ENCODE peak calls at places on chromosomes 5 and 9, in eight cellular contexts. One of them, this sample, is unnamed.

GRCh38 chr5:176534640-176535039 is 2.6 kb downstream of the RNF44 start:
- DNase-seq in NCI-H510A treated with DMSO at 0.1 percent for 48 hours: no peak
- DNase-seq in AG04450: no peak
- DNase-seq in NCI-H1417: no peak
- DNase-seq in astrocyte of the hippocampus: no peak
- DNase-seq in ELF-1: no peak
- DNase-seq in activated naive CD4-positive, alpha-beta T cell: no peak
- DNase-seq in spleen: peak; percentile 81
- DNase-seq in this sample: no peak

GRCh38 chr5:122492675-122493074 is 180.6 kb downstream of the SNCAIP start:
- DNase-seq in AG04450: no peak
- DNase-seq in ELF-1: no peak
- DNase-seq in NCI-H510A treated with DMSO at 0.1 percent for 48 hours: no peak
- DNase-seq in astrocyte of the hippocampus: no peak
- DNase-seq in spleen: no peak
- DNase-seq in activated naive CD4-positive, alpha-beta T cell: no peak
- DNase-seq in NCI-H1417: peak; percentile 38
- DNase-seq in this sample: no peak

GRCh38 chr5:100901851-100902341 is 1.2 kb downstream of the ST8SIA4 start:
- DNase-seq in spleen: peak; percentile 79
- DNase-seq in AG04450: no peak
- DNase-seq in NCI-H510A treated with DMSO at 0.1 percent for 48 hours: peak; percentile 38
- DNase-seq in ELF-1: peak; percentile 25
- DNase-seq in activated naive CD4-positive, alpha-beta T cell: peak; percentile 31
- DNase-seq in NCI-H1417: peak; percentile 63
- DNase-seq in astrocyte of the hippocampus: peak; percentile 40
- DNase-seq in this sample: peak; percentile 54

GRCh38 chr9:136644593-136645342 is 17.9 kb upstream of the EGFL7 start:
- DNase-seq in NCI-H510A treated with DMSO at 0.1 percent for 48 hours: no peak
- DNase-seq in NCI-H1417: no peak
- DNase-seq in AG04450: no peak
- DNase-seq in activated naive CD4-positive, alpha-beta T cell: peak; percentile 67
- DNase-seq in ELF-1: peak; percentile 63
- DNase-seq in spleen: peak; percentile 96
- DNase-seq in astrocyte of the hippocampus: peak; percentile 77
- DNase-seq in this sample: peak; percentile 75

GRCh38 chr5:142664067-142664466 is 21.8 kb downstream of the FGF1 start:
- DNase-seq in NCI-H510A treated with DMSO at 0.1 percent for 48 hours: no peak
- DNase-seq in activated naive CD4-positive, alpha-beta T cell: no peak
- DNase-seq in astrocyte of the hippocampus: no peak
- DNase-seq in AG04450: no peak
- DNase-seq in spleen: no peak
- DNase-seq in ELF-1: no peak
- DNase-seq in NCI-H1417: no peak
- DNase-seq in this sample: no peak

GRCh38 chr5:543755-544674 is 19.8 kb upstream of the SLC9A3 start:
- DNase-seq in AG04450: no peak
- DNase-seq in NCI-H1417: no peak
- DNase-seq in activated naive CD4-positive, alpha-beta T cell: peak; percentile 14
- DNase-seq in ELF-1: no peak
- DNase-seq in spleen: peak; percentile 94
- DNase-seq in astrocyte of the hippocampus: no peak
- DNase-seq in NCI-H510A treated with DMSO at 0.1 percent for 48 hours: no peak
- DNase-seq in this sample: peak; percentile 60

GRCh38 chr5:116508835-116509234 is 65.8 kb downstream of the SEMA6A start:
- DNase-seq in ELF-1: no peak
- DNase-seq in NCI-H1417: no peak
- DNase-seq in NCI-H510A treated with DMSO at 0.1 percent for 48 hours: no peak
- DNase-seq in activated naive CD4-positive, alpha-beta T cell: no peak
- DNase-seq in AG04450: no peak
- DNase-seq in astrocyte of the hippocampus: no peak
- DNase-seq in spleen: no peak
- DNase-seq in this sample: no peak

GRCh38 chr9:107732781-107733529 is 243.4 kb upstream of the KLF4 start:
- DNase-seq in ELF-1: no peak
- DNase-seq in activated naive CD4-positive, alpha-beta T cell: no peak
- DNase-seq in NCI-H1417: no peak
- DNase-seq in NCI-H510A treated with DMSO at 0.1 percent for 48 hours: no peak
- DNase-seq in spleen: no peak
- DNase-seq in AG04450: no peak
- DNase-seq in astrocyte of the hippocampus: peak; percentile 89
- DNase-seq in this sample: no peak

GRCh38 chr5:83767409-83767992 is 46.8 kb upstream of the HAPLN1 start:
- DNase-seq in NCI-H510A treated with DMSO at 0.1 percent for 48 hours: no peak
- DNase-seq in ELF-1: no peak
- DNase-seq in activated naive CD4-positive, alpha-beta T cell: no peak
- DNase-seq in astrocyte of the hippocampus: peak; percentile 4
- DNase-seq in spleen: no peak
- DNase-seq in NCI-H1417: no peak
- DNase-seq in AG04450: no peak
- DNase-seq in this sample: no peak

GRCh38 chr5:34552129-34552528 is 104.0 kb upstream of the RAI14 start:
- DNase-seq in NCI-H1417: no peak
- DNase-seq in ELF-1: no peak
- DNase-seq in astrocyte of the hippocampus: peak; percentile 52
- DNase-seq in activated naive CD4-positive, alpha-beta T cell: no peak
- DNase-seq in spleen: no peak
- DNase-seq in NCI-H510A treated with DMSO at 0.1 percent for 48 hours: no peak
- DNase-seq in AG04450: no peak
- DNase-seq in this sample: no peak

GRCh38 chr9:93116049-93116961 is 17.7 kb downstream of the NINJ1 start:
- DNase-seq in NCI-H510A treated with DMSO at 0.1 percent for 48 hours: no peak
- DNase-seq in activated naive CD4-positive, alpha-beta T cell: no peak
- DNase-seq in spleen: peak; percentile 93
- DNase-seq in NCI-H1417: no peak
- DNase-seq in ELF-1: no peak
- DNase-seq in AG04450: no peak
- DNase-seq in astrocyte of the hippocampus: no peak
- DNase-seq in this sample: peak; percentile 81

GRCh38 chr9:133050142-133050541 is 11.6 kb upstream of the CEL start:
- DNase-seq in AG04450: no peak
- DNase-seq in NCI-H510A treated with DMSO at 0.1 percent for 48 hours: no peak
- DNase-seq in ELF-1: no peak
- DNase-seq in astrocyte of the hippocampus: peak; percentile 72
- DNase-seq in activated naive CD4-positive, alpha-beta T cell: no peak
- DNase-seq in spleen: no peak
- DNase-seq in NCI-H1417: no peak
- DNase-seq in this sample: no peak

GRCh38 chr9:134558124-134558805 is 83.3 kb upstream of the COL5A1 start:
- DNase-seq in activated naive CD4-positive, alpha-beta T cell: no peak
- DNase-seq in NCI-H510A treated with DMSO at 0.1 percent for 48 hours: no peak
- DNase-seq in astrocyte of the hippocampus: no peak
- DNase-seq in NCI-H1417: no peak
- DNase-seq in spleen: peak; percentile 43
- DNase-seq in AG04450: no peak
- DNase-seq in ELF-1: no peak
- DNase-seq in this sample: no peak

GRCh38 chr9:37029304-37029775 is 4.7 kb downstream of the PAX5 start:
- DNase-seq in ELF-1: peak; percentile 54
- DNase-seq in spleen: peak; percentile 84
- DNase-seq in astrocyte of the hippocampus: no peak
- DNase-seq in activated naive CD4-positive, alpha-beta T cell: no peak
- DNase-seq in NCI-H1417: no peak
- DNase-seq in AG04450: no peak
- DNase-seq in NCI-H510A treated with DMSO at 0.1 percent for 48 hours: no peak
- DNase-seq in this sample: no peak

GRCh38 chr9:131847665-131848354 is 107.9 kb upstream of the RAPGEF1 start:
- DNase-seq in NCI-H1417: no peak
- DNase-seq in activated naive CD4-positive, alpha-beta T cell: no peak
- DNase-seq in astrocyte of the hippocampus: no peak
- DNase-seq in spleen: no peak
- DNase-seq in NCI-H510A treated with DMSO at 0.1 percent for 48 hours: no peak
- DNase-seq in AG04450: no peak
- DNase-seq in ELF-1: no peak
- DNase-seq in this sample: no peak

This sample was measured in lung.